ENCODE peak calls at places on chromosomes 16 and 17, in six cellular contexts. F is NCI-H2081; B is stimulated activated CD8-positive, alpha-beta memory T cell treated with anti-CD3 and anti-CD28 coated beads, Interleukin-4, amount 100 ng/mL, for 1 hour; Y is activated T-cell treated with anti-CD3 and anti-CD28 coated beads, Interleukin-2, amount 50 U/mL, for 72 hours; U is WTC11; X is RKO. M is an unnamed sample.

GRCh38 chr17:67531291-67531690 is 154.2 kb downstream of the PITPNC1 start:
- DNase-seq in F (no peak), B (no peak), Y (no peak), U (peak; percentile 30), X (no peak), M (no peak)

GRCh38 chr17:78979780-78980623 is at the start of gene LGALS3BP:
- DNase-seq in F (peak; percentile 95), B (no peak), Y (peak; percentile 39), U (peak; percentile 49), X (no peak), M (peak; percentile 80)

GRCh38 chr16:67014641-67015315 is 14.2 kb upstream of the CBFB start:
- DNase-seq in F (no peak), B (no peak), Y (no peak), U (no peak), X (no peak), M (no peak)

GRCh38 chr16:79821911-79822310 is 221.4 kb upstream of the MAF start:
- DNase-seq in F (no peak), B (no peak), Y (no peak), U (no peak), X (no peak), M (no peak)

GRCh38 chr17:75933836-75934235 is 7.0 kb downstream of the FBF1 start:
- DNase-seq in F (no peak), B (no peak), Y (no peak), U (no peak), X (no peak), M (no peak)

GRCh38 chr16:15556130-15556529 is 86.8 kb downstream of the MARF1 start:
- DNase-seq in F (no peak), B (no peak), Y (no peak), U (no peak), X (no peak), M (no peak)

GRCh38 chr17:67652433-67652832 is 65.3 kb upstream of the NOL11 start:
- DNase-seq in F (no peak), B (no peak), Y (no peak), U (no peak), X (no peak), M (no peak)

GRCh38 chr16:66578596-66579531 is at the start of gene CMTM2:
- DNase-seq in F (no peak), B (no peak), Y (no peak), U (peak; percentile 53), X (no peak), M (no peak)

GRCh38 chr17:81329927-81330883 is 35.1 kb upstream of the SLC38A10 start:
- DNase-seq in F (no peak), B (no peak), Y (no peak), U (no peak), X (no peak), M (no peak)

GRCh38 chr16:89122322-89122831 is 28.7 kb downstream of the ACSF3 start:
- DNase-seq in F (peak; percentile 67), B (peak; percentile 21), Y (peak; percentile 31), U (peak; percentile 11), X (no peak), M (no peak)

GRCh38 chr17:7838291-7839075 is 4.5 kb downstream of the KDM6B start:
- DNase-seq in F (peak; percentile 34), B (no peak), Y (peak; percentile 64), U (no peak), X (peak; percentile 75), M (peak; percentile 56)

GRCh38 chr16:29920690-29921371 is 5.2 kb downstream of the KCTD13 start:
- DNase-seq in F (no peak), B (no peak), Y (no peak), U (no peak), X (no peak), M (no peak)

GRCh38 chr16:53043462-53043861 is 9.2 kb downstream of the CHD9NB start:
- DNase-seq in F (no peak), B (no peak), Y (no peak), U (no peak), X (no peak), M (no peak)

GRCh38 chr17:59423137-59423703 is 91.8 kb downstream of the YPEL2 start:
- DNase-seq in F (no peak), B (no peak), Y (no peak), U (no peak), X (peak; percentile 86), M (peak; percentile 62)

GRCh38 chr16:89898201-89898967 is 20.3 kb upstream of the MC1R start:
- DNase-seq in F (no peak), B (no peak), Y (no peak), U (no peak), X (no peak), M (no peak)

M was measured in astrocyte of the spinal cord.